ENCODE peak calls at places on chromosomes 1 and 21, in five cellular contexts. E is AG10803, Y is cardiac fibroblast, I is fibroblast of pulmonary artery, W is OCI-LY7. C is an unnamed sample.

GRCh38 chr1:50742523-50742922 is 217.5 kb downstream of the FAF1 start:
- DNase-seq in E (no peak), I (no peak), W (no peak), Y (no peak), C (no peak)

GRCh38 chr1:47569681-47570470 is 132.0 kb downstream of the FOXD2 start:
- DNase-seq in W (no peak), E (peak), Y (peak), I (peak), C (peak)

GRCh38 chr1:153799566-153800465 is 24.6 kb downstream of the SLC27A3 start:
- DNase-seq in E (no peak), I (no peak), Y (no peak), W (no peak), C (no peak)

GRCh38 chr1:5374176-5374575 is 618.0 kb downstream of the NPHP4 start:
- DNase-seq in E (no peak), Y (no peak), I (no peak), W (no peak), C (no peak)

GRCh38 chr1:212624976-212625501 is 16.5 kb downstream of the ATF3 start:
- DNase-seq in I (no peak), Y (no peak), W (no peak), E (no peak), C (no peak)

GRCh38 chr21:34199121-34199910 is 125.9 kb downstream of the MRPS6 start:
- DNase-seq in I (no peak), W (no peak), E (no peak), Y (no peak), C (no peak)

GRCh38 chr21:33543505-33544129 is 779 bp downstream of the SON start:
- DNase-seq in I (no peak), E (no peak), Y (no peak), W (peak), C (no peak)

GRCh38 chr1:153565529-153566374 is at the start of gene S100A2:
- DNase-seq in Y (peak), E (peak), I (peak), W (no peak), C (peak)

GRCh38 chr1:34149501-34149900 is 15.5 kb downstream of the CSMD2 start:
- DNase-seq in W (no peak), I (no peak), Y (no peak), E (no peak), C (no peak)

GRCh38 chr1:222443566-222443965 is 104.3 kb downstream of the HHIPL2 start:
- DNase-seq in W (no peak), E (no peak), I (no peak), Y (no peak), C (no peak)

GRCh38 chr1:229093546-229094336 is 177.2 kb upstream of the RAB4A start:
- DNase-seq in E (no peak), I (no peak), Y (no peak), W (no peak), C (no peak)

GRCh38 chr1:3231245-3231644 is 162.2 kb downstream of the PRDM16 start:
- DNase-seq in E (no peak), Y (no peak), W (no peak), I (no peak), C (no peak)

GRCh38 chr1:214234635-214235025 is 46.3 kb upstream of the SMYD2 start:
- DNase-seq in W (no peak), I (peak), E (no peak), Y (peak), C (no peak)

GRCh38 chr1:83839566-83840173 is 159.3 kb downstream of the TTLL7 start:
- DNase-seq in W (no peak), E (peak), Y (peak), I (peak), C (peak)

GRCh38 chr1:204074274-204075115 is 1.6 kb downstream of the SOX13 start:
- DNase-seq in E (peak), I (peak), Y (peak), W (no peak), C (no peak)

DNA sequence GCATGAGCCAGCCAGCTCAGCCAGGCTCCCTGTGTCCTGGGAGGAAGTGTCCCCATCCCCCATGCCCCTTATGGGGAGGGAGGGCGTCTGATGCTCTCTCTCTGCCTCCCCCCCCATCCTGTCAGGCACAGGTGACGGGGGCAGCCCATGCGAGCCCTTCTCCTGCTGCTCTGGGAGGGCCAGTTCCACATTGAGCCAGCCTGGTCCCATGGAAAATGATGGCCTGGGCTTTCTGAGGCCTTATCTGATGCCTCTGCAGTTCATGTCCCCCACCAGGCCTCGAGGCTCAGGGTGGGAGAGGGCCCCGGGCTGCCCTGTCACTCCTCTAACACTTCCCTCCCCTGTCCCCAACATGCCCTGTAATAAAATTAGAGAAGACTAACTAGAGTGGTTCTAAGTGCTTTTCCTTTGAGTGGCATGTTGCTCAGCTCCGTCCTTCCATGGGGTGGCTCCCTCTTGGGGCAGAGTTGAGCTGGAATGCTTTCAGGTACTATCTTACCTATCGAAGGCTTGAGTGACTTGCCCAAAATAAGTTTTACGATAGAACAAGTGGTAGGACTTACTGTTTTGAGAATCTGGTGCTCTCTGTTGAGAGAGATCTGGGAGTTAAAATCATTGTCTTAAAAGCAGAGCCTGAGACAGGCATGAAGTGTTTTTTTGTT is 1.8 kb upstream of the MTFR1L start:
- DNase-seq in Y (no peak), I (no peak), E (no peak), W (no peak), C (no peak)
- TF ChIP-seq CTCF in Y (no peak), I (no peak), E (peak), W (peak), C (peak)

DNA sequence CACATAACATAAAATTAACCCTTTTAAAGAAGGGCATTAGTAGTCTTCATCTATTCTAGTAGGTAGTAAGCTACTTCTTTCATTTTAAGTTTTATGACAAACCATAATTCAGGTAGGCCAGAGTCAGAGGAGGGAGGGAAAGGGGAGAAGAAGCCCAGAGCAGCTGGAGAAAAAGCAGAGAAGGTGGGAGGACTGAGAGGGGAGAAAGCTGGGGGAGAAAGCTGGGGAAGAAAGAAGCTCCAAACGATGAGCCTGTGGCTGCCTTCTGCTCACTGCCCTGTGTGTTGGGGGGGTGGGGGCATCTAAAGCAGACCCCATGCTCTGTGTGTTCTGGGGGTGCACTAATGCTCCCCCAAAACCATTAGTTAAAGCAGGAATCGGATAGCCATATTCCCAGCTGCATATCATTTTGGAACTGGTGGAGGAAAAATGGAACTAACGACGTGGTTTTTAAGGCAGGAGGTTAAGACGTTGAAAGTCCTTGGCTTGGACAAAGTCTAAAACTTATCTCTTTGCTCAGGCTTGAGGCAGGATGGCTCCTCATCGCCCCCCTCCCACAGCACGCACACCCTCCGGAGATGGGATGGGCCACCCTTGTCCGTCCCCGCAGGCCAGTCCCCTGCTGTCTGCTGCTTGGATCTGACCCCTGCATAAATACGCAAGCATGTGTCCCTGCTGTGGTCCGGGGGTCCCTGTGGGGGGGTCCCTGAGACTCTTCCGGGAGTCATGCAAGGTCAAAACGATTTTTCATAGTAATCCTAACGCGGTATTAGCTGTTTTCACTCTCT is 184.2 kb downstream of the DYRK1A start:
- DNase-seq in I (no peak), Y (no peak), E (no peak), W (no peak), C (no peak)
- H3K4me3 ChIP-seq in I (no peak), Y (no peak), E (no peak), W (no peak), C (no peak)

GRCh38 chr1:231757759-231758158 is 131.2 kb downstream of the DISC1 start:
- DNase-seq in W (no peak), Y (no peak), I (no peak), E (no peak), C (no peak)
- TF ChIP-seq CTCF in W (no peak), Y (no peak), I (no peak), E (no peak), C (no peak)

DNA sequence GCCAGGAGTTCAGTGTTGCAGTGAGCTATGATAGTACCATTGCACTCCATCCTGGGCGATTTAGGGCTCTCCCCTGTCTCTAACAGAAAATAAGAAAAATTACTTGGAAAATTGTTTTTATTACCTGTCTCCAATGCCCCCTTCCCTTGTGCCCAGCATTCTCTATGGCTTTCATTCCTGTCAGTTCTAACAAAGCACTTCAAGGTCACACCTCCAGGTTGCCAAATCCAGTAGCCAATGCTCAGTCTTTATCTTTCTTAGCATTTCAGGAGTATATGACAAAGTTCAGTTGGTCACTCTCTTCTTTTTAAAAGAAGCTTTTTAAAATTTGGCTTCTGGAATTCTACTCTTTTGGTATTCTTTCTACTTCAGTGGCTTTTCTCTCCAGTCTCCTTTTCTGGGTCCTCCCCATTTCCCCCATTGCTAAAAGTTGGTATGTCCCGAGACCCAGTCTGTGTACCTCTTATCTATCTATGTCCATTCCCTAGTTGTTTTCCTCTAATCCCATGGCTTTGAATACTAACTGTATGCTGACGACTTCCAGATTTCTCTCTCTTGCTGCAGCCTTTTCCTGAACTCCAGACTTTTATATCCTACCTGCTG is 69.9 kb downstream of the LAMC1 start:
- DNase-seq in I (no peak), E (no peak), W (no peak), Y (no peak), C (no peak)
- H3K4me3 ChIP-seq in I (no peak), E (no peak), W (no peak), Y (no peak), C (no peak)

DNA sequence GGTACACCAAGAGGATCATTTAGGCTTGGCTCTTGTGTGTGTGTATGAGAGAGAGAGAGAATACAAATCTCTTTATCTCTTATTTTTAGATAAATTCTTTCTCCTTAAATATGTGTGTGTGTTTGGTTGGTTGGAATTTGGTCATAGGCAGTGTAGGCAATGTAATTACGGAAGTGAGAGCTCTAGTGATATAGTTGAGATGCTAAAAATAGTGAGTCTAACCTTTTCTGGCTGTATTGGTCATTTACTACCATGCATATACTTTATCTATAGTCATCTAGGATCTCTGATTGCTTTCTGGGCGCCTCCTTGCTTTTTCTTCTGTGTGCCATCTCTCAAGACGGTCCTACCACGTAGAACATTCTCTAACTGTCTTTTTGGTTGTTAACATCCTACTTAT is 250.2 kb downstream of the NUF2 start:
- DNase-seq in I (no peak), Y (no peak), E (no peak), W (no peak), C (no peak)
- TF ChIP-seq CTCF in I (no peak), Y (no peak), E (no peak), W (no peak), C (no peak)

DNA sequence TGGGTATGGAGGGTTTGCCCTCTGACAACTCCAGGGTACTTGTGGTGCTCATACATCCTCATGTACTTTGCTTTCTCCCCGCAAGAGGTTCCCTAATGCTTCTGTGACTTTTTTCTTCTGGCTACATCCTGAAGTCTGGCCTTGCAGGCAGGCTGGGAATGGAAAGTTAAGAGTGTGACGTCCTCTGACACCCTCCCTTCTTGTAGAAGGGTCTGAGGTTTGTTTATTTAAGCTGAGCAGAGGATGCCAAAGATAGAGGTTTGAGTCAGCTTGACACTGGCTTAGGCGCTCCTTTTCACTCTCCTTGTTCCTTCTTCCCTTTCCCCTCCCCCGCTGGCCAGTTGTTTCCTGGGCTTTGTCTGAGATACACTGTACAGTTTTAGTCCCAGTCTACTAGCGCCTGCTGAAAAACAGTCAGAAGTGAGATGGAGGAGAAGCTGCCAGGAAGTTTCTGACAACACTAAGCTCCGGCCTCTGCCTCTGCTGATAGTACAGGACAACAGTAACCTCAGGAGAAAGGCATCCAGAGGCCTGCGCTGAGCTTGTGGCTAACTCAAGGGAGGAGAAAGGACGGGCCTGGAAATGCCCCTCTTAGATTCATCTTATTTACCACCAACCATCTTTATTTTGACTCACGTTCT is at the start of gene MACF1:
- DNase-seq in Y (peak), W (peak), E (peak), I (peak), C (peak)
- H3K4me3 ChIP-seq in Y (peak), W (peak), E (peak), I (peak), C (peak)

DNA sequence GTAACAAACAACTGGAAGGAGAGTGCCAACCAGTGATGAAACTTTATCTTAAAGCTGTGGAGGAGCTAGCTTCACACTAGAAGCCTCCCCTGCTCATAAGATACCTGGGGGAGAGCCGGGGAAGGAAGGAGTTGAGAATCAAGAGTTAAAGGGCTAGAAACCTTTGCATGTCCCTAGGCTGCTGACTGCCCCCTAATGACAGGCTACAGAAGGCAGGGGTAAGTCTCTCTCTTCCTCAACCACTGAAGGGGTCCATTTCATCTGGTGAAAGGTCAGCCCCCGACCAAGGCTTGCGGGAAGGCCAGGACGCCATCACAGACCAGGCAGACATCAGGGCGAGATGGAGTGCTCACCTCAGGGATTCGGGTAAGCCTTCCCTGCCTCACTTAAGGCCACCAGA is 65.6 kb upstream of the GRHL3 start:
- DNase-seq in E (no peak), Y (no peak), I (no peak), W (peak), C (no peak)
- TF ChIP-seq CTCF in E (no peak), Y (no peak), I (no peak), W (peak), C (no peak)

GRCh38 chr21:44686843-44687561 is 5.0 kb upstream of the KRTAP12-1 start:
- DNase-seq in W (no peak), Y (no peak), I (no peak), E (no peak), C (no peak)
- H3K4me3 ChIP-seq in W (no peak), Y (no peak), I (no peak), E (no peak), C (no peak)

GRCh38 chr1:231210126-231210525 is 30.9 kb upstream of the GNPAT start:
- DNase-seq in W (no peak), E (no peak), I (no peak), Y (no peak), C (no peak)

GRCh38 chr1:231203259-231204057 is 37.6 kb upstream of the GNPAT start:
- DNase-seq in W (no peak), I (no peak), Y (no peak), E (no peak), C (no peak)

GRCh38 chr1:231209531-231209930 is 31.5 kb upstream of the GNPAT start:
- DNase-seq in W (no peak), Y (no peak), I (no peak), E (no peak), C (no peak)

GRCh38 chr1:231208980-231209379 is 32.0 kb upstream of the GNPAT start:
- DNase-seq in Y (no peak), W (no peak), I (no peak), E (no peak), C (no peak)

DNA sequence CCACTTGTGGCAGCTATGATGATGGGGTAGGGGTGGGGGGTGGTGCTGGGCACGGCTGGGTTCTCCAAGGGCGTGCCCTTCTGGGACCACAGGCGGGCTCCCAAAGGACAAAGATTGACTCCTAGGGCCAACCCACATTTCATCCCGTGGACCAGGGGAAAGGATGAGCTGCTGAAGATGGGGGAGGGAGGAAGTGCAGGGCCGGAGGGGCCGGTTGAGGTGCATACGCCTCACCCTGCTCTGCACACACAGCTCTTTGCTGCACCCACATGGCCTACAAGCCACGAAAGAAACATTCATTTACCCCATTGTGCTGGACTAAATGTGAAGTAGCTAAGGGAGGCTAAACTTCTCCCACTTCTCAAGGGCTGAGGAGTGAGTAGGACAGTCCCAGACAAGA is 34.2 kb upstream of the GNPAT start:
- DNase-seq in I (no peak), W (no peak), E (no peak), Y (peak), C (no peak)
- TF ChIP-seq CTCF in I (no peak), W (no peak), E (no peak), Y (no peak), C (peak)

GRCh38 chr21:44088401-44088780 is 18.8 kb upstream of the PWP2 start:
- DNase-seq in Y (no peak), W (no peak), I (no peak), E (no peak), C (no peak)

GRCh38 chr21:44090332-44090731 is 16.9 kb upstream of the PWP2 start:
- DNase-seq in E (no peak), Y (no peak), W (peak), I (no peak), C (no peak)

GRCh38 chr21:44086636-44087425 is 20.4 kb upstream of the PWP2 start:
- DNase-seq in I (no peak), W (no peak), E (no peak), Y (no peak), C (no peak)

GRCh38 chr21:44087426-44088400 is 19.5 kb upstream of the PWP2 start:
- DNase-seq in W (no peak), E (no peak), Y (no peak), I (no peak), C (no peak)

GRCh38 chr21:44089001-44089911 is 17.9 kb upstream of the PWP2 start:
- DNase-seq in E (no peak), W (peak), Y (no peak), I (no peak), C (no peak)
- H3K4me3 ChIP-seq in E (no peak), W (no peak), Y (no peak), I (no peak), C (no peak)